ENCODE peak calls at places on chromosomes 2 and 18, in seven cellular contexts. U, Y, S, T, F, N and B are unnamed samples.
A peak's percentile ranks its signal among the peaks of the same experiment; 100 is the strongest.

GRCh38 chr2:96815326-96816126 is 542 bp upstream of the CNNM3 start:
- DNase-seq in U (peak; percentile 38), Y (no peak), S (peak; percentile 82), T (no peak), F (peak; percentile 69), N (no peak), B (no peak)

GRCh38 chr2:156673271-156673615 is 237.1 kb downstream of the GPD2 start:
- DNase-seq in U (no peak), Y (no peak), S (no peak), T (no peak), F (no peak), N (no peak), B (no peak)

GRCh38 chr18:68797901-68798300 is at the start of gene CCDC102B:
- DNase-seq in U (no peak), Y (no peak), S (no peak), T (no peak), F (peak; percentile 4), N (no peak), B (no peak)

GRCh38 chr2:47653909-47654789 is 128.8 kb upstream of the MSH6 start:
- DNase-seq in U (peak; percentile 20), Y (no peak), S (peak; percentile 70), T (no peak), F (peak; percentile 69), N (no peak), B (no peak)

GRCh38 chr18:51153659-51154371 is 43.7 kb downstream of the MEX3C start:
- DNase-seq in U (no peak), Y (no peak), S (no peak), T (no peak), F (peak; percentile 35), N (peak; percentile 62), B (no peak)

GRCh38 chr2:140122001-140122400 is 1341.8 kb upstream of the NXPH2 start:
- DNase-seq in U (no peak), Y (no peak), S (no peak), T (no peak), F (no peak), N (no peak), B (no peak)

GRCh38 chr18:43170586-43170985 is 55.1 kb upstream of the RIT2 start:
- DNase-seq in U (no peak), Y (no peak), S (peak; percentile 50), T (no peak), F (no peak), N (no peak), B (no peak)

GRCh38 chr2:101983486-101983885 is 8.3 kb upstream of the IL1R2 start:
- DNase-seq in U (no peak), Y (no peak), S (no peak), T (no peak), F (no peak), N (no peak), B (no peak)

GRCh38 chr2:17470855-17471641 is 47.2 kb downstream of the RAD51AP2 start:
- DNase-seq in U (peak; percentile 32), Y (no peak), S (peak; percentile 87), T (peak; percentile 44), F (peak; percentile 5), N (peak; percentile 4), B (peak; percentile 17)

GRCh38 chr2:220949476-220949875 is 622.6 kb downstream of the EPHA4 start:
- DNase-seq in U (no peak), Y (no peak), S (peak; percentile 13), T (no peak), F (no peak), N (no peak), B (no peak)

GRCh38 chr2:11582526-11583202 is 48.8 kb downstream of the GREB1 start:
- DNase-seq in U (peak; percentile 78), Y (peak; percentile 24), S (peak; percentile 84), T (peak; percentile 29), F (peak; percentile 84), N (no peak), B (peak; percentile 36)

GRCh38 chr18:76941284-76941683 is 118.9 kb downstream of the ZNF236 start:
- DNase-seq in U (no peak), Y (no peak), S (no peak), T (no peak), F (no peak), N (no peak), B (no peak)

GRCh38 chr2:43417296-43417695 is 178.5 kb downstream of the THADA start:
- DNase-seq in U (no peak), Y (peak; percentile 33), S (no peak), T (no peak), F (no peak), N (no peak), B (no peak)

GRCh38 chr2:28692411-28692810 is 59.2 kb upstream of the PPP1CB start:
- DNase-seq in U (no peak), Y (no peak), S (no peak), T (no peak), F (no peak), N (no peak), B (no peak)

GRCh38 chr2:85577386-85578242 is at the start of gene VAMP8:
- DNase-seq in U (peak; percentile 40), Y (peak; percentile 90), S (peak; percentile 95), T (peak; percentile 53), F (no peak), N (no peak), B (no peak)

GRCh38 chr18:46939337-46939963 is 22.0 kb downstream of the KATNAL2 start:
- DNase-seq in U (peak; percentile 24), Y (no peak), S (peak; percentile 10), T (no peak), F (no peak), N (no peak), B (no peak)

GRCh38 chr2:207747653-207748560 is 21.8 kb downstream of the FZD5 start:
- DNase-seq in U (peak; percentile 77), Y (no peak), S (no peak), T (no peak), F (no peak), N (no peak), B (no peak)

GRCh38 chr18:57659463-57660102 is 37.9 kb upstream of the NARS1 start:
- DNase-seq in U (no peak), Y (no peak), S (no peak), T (no peak), F (no peak), N (no peak), B (no peak)

GRCh38 chr2:18479901-18480369 is 80.5 kb downstream of the RDH14 start:
- DNase-seq in U (no peak), Y (no peak), S (no peak), T (no peak), F (no peak), N (no peak), B (no peak)

GRCh38 chr18:62637807-62638687 is 77.3 kb upstream of the PHLPP1 start:
- DNase-seq in U (peak; percentile 31), Y (peak; percentile 43), S (peak; percentile 77), T (peak; percentile 44), F (peak; percentile 34), N (no peak), B (peak; percentile 15)

GRCh38 chr18:31977270-31977872 is 34.4 kb upstream of the TRAPPC8 start:
- DNase-seq in U (peak; percentile 53), Y (peak; percentile 31), S (peak; percentile 89), T (peak; percentile 54), F (peak; percentile 57), N (no peak), B (no peak)

DNA sequence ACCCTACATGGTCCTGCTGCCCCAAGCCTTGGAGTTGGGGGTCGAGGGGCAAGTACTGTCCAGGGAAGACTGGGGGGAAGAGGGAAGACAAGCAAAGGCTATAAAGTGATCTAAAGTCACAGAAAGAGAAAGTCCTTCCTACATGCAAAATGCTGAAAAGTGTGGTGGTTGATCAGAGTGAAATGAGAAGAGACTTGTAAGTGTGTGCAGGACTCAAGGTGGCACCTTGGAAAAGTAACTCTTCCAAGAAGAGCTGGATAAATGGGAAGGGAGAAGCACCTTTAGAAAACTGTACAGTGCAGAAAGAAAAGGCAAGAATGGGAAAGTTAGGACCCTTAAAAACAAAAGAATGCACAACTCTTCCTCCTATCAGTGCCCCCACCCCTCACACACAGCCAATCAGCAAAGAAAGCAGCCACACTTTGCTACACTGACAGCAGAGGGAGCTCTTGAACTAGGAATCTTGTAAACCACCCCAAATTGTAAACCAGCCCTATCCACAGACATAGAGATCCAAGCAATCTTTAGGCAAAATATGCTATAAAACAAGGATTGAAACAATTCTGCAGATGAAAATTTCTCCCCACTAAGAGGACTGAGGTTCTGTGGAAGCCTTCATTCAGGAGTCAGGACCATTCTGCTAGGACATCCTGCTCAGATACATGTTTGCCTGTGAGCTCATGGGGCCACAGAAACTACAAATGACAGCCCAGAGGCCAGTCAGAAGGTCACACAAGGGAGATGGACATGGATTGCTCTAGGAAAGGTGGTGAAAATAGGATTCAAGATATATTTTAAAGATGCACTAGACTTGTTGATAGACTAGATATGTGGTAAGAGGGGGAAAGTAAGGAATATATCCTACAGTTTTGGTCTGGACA is 146.4 kb downstream of the FTCDNL1 start:
- DNase-seq in U (peak; percentile 52), Y (peak; percentile 25), S (peak; percentile 79), T (peak; percentile 36), F (no peak), N (no peak), B (no peak)
- TF ChIP-seq REST in U (no peak), Y (no peak), S (no peak), T (no peak), F (no peak), N (no peak), B (no peak)

DNA sequence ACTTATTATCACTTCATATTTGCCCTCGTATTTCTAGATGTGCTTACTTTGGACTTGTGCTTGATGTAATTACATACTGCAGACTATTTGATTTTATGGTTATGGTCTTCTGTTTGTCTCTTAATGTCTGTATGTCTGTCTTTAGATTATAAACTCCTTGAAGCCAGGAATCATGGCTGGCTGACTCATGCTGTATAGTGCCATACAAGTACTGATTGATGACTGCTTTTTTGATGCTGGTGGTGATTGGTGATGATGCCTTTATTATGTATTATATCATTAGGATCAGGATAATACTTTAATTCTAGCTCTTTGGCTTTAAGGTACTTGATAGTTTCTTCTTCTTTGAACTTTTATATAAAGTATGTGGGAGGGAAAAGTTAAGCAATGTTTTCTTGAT is 17.3 kb downstream of the SMCHD1 start:
- DNase-seq in U (no peak), Y (no peak), S (no peak), T (no peak), F (no peak), N (no peak), B (no peak)
- TF ChIP-seq REST in U (no peak), Y (no peak), S (no peak), T (no peak), F (no peak), N (no peak), B (no peak)

DNA sequence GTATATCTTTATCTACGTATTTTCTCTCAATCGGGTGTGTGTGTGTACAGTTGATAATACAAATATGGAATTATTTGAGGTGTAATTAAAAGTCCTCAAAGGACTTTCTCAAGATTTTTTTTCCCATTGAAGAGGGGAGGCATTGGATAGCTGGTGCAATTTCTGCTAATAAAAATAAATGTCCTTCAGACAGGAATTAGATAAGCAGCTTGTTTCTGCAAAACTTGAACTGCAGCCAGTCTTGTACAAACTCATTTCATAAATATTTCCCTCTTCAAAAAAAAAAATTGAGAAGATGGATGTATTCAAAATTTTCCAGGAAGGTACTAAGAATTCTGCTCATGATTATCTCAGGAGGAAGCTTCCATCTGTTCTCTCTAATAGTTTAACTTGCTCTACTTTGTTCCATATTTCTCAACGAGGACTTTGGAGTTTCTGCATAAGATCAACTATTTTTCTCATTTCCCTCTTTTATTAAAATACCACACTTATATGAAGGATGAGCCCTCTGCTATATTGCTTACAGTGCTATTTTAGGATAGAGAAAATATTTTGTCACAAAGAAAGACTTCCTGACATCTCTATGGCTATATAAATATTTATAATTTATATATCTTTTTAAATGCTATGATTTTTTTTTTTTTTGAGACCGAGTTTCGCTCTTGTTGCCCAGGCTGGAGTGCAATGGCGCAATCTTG is 33.0 kb upstream of the GLS start:
- DNase-seq in U (peak; percentile 46), Y (no peak), S (no peak), T (no peak), F (no peak), N (no peak), B (no peak)
- TF ChIP-seq REST in U (no peak), Y (no peak), S (no peak), T (no peak), F (no peak), N (no peak), B (no peak)

GRCh38 chr2:20697322-20697934 is 30.5 kb downstream of the GDF7 start:
- DNase-seq in U (no peak), Y (no peak), S (no peak), T (no peak), F (no peak), N (no peak), B (no peak)
- TF ChIP-seq REST in U (no peak), Y (no peak), S (no peak), T (no peak), F (no peak), N (no peak), B (no peak)